ENCODE peak calls at places on chromosomes 2 and 18, in six cellular contexts. P, J, I, Q, T and K are unnamed samples.

GRCh38 chr2:238670341-238670681 is 177.6 kb upstream of the TWIST2 start:
- DNase-seq in I (no peak), T (no peak), Q (no peak), P (no peak), J (no peak), K (no peak)

GRCh38 chr2:170498559-170498958 is 216.6 kb upstream of the SP5 start:
- DNase-seq in J (no peak), Q (no peak), P (no peak), I (no peak), T (no peak), K (no peak)

GRCh38 chr2:239947361-239948045 is 77.6 kb downstream of the NDUFA10 start:
- DNase-seq in P (no peak), Q (no peak), T (no peak), I (no peak), J (no peak), K (no peak)

GRCh38 chr2:3606370-3607124 is 11.6 kb downstream of the COLEC11 start:
- DNase-seq in J (no peak), I (no peak), T (no peak), P (no peak), Q (no peak), K (no peak)

GRCh38 chr18:27240383-27240782 is 55.3 kb upstream of the CHST9 start:
- DNase-seq in J (no peak), I (no peak), Q (no peak), T (no peak), P (no peak), K (no peak)

GRCh38 chr2:21438949-21439348 is 315.2 kb downstream of the TDRD15 start:
- DNase-seq in Q (no peak), P (no peak), I (no peak), J (no peak), T (peak; percentile 92), K (no peak)

GRCh38 chr2:11493282-11493681 is 27.3 kb upstream of the E2F6 start:
- DNase-seq in P (no peak), T (no peak), J (no peak), I (no peak), Q (no peak), K (no peak)

GRCh38 chr2:137964066-137964858 is at the start of gene HNMT:
- DNase-seq in I (no peak), P (no peak), T (peak; percentile 55), J (no peak), Q (peak; percentile 25), K (no peak)

GRCh38 chr2:10475811-10476660 is 27.9 kb upstream of the ODC1 start:
- DNase-seq in T (no peak), P (no peak), I (no peak), Q (no peak), J (no peak), K (no peak)

GRCh38 chr18:52701219-52701935 is 361.4 kb downstream of the DCC start:
- DNase-seq in I (no peak), T (no peak), P (no peak), J (no peak), Q (no peak), K (no peak)

GRCh38 chr2:173062806-173063205 is 12.8 kb upstream of the MAP3K20 start:
- DNase-seq in J (no peak), P (no peak), Q (no peak), T (peak; percentile 33), I (no peak), K (no peak)

GRCh38 chr18:77095356-77096030 is 37.1 kb downstream of the MBP start:
- DNase-seq in P (no peak), J (no peak), I (no peak), T (no peak), Q (no peak), K (no peak)